ENCODE peak calls at places on chromosome 5, in eight cellular contexts. Q is pancreas, R is left lung, I is left ventricle myocardium inferior, L is Caco-2, A is suprapubic skin, B is neural progenitor cell, Y is RWPE2. F is an unnamed sample. For H3K4me1 and H3K36me3, the result is how much of the 10 kb centered on the place peaks cover.

GRCh38 chr5:93062548-93062947 is 518.5 kb downstream of the NR2F1-AS1 start:
- DNase-seq in Y (no peak), B (no peak), R (no peak), Q (no peak), A (no peak), I (no peak), L (peak), F (no peak)

GRCh38 chr5:40355842-40356241 is 323.9 kb upstream of the PTGER4 start:
- DNase-seq in R (no peak), B (no peak), Y (no peak), L (no peak), I (no peak), Q (no peak), A (no peak), F (no peak)

GRCh38 chr5:122323132-122323548 is 11.1 kb downstream of the SNCAIP start:
- DNase-seq in R (no peak), L (no peak), Y (no peak), Q (no peak), B (no peak), I (no peak), A (no peak), F (no peak)

GRCh38 chr5:133801955-133802751 is 166.3 kb downstream of the C5orf15 start:
- DNase-seq in R (no peak), Y (no peak), A (no peak), Q (no peak), L (no peak), B (no peak), I (peak), F (no peak)

GRCh38 chr5:148620696-148621095 is 33.6 kb downstream of the HTR4 start:
- DNase-seq in Y (no peak), R (no peak), A (no peak), I (no peak), B (no peak), Q (no peak), L (no peak), F (peak)

GRCh38 chr5:59833448-59833847 is 60.1 kb downstream of the PDE4D start:
- DNase-seq in Y (no peak), R (no peak), A (no peak), B (no peak), L (no peak), I (no peak), Q (no peak), F (no peak)

GRCh38 chr5:119270121-119270565 is 85.7 kb upstream of the TNFAIP8 start:
- DNase-seq in B (no peak), Y (no peak), L (no peak), Q (no peak), R (no peak), I (no peak), A (no peak), F (no peak)

GRCh38 chr5:112350626-112351025 is 68.5 kb downstream of the EPB41L4A start:
- DNase-seq in I (no peak), L (no peak), Y (no peak), B (no peak), A (no peak), Q (no peak), R (no peak), F (no peak)

GRCh38 chr5:58294598-58295298 is 165.1 kb downstream of the PLK2 start:
- DNase-seq in I (no peak), R (no peak), Y (no peak), L (no peak), B (no peak), A (no peak), Q (no peak), F (no peak)

GRCh38 chr5:96175090-96175489 is 213.4 kb upstream of the ELL2 start:
- DNase-seq in R (no peak), B (no peak), Y (no peak), I (no peak), L (no peak), Q (no peak), A (no peak), F (no peak)
- TF ChIP-seq CTCF in R (peak), B (peak), Y (peak), I (no peak), L (peak), Q (no peak), A (peak), F (peak)

DNA sequence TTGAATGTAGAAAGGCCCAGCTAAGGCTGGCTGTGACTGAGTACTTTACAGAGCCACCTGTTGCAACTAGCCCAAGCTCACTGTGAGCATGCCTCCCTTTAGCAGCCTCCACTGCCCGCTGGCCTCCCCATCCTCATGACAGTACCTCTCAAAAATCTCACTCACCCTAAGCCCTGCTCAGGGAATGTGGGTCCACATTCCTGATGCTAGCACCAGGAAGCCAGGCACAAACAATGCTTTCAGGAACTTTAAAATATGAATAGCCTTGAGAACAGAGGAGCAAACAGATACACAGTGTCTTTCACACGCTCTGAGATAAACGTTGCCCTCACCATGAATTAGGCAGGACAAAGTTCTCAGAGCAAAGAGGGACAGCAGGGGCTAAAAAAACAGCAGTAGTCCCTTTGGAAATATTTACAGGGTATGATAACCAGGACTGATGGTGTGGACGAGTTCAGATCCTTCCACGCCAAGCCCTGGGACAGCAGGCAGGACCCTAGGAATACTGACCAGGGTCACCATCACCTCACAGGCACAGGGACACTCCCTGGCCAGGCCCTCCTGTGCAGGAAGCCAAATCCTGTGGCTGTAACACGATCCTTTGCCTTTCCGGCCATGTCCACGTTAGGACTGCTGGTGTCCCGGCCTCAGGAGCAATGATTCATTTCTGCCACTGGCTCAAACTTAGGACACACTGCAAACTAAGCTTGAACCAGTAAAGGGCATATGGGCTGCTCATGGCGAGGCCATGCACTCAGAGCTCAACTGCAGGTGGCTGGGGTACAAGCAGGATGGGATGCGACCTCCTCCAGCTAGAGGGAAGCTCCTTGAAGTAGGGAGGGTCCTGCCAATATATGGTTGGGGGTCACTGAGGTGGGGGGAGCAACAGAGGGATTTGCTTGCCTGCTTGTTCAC is 9.6 kb downstream of the ACSL6 start:
- DNase-seq in Y (no peak), L (peak), B (peak), I (no peak), Q (peak), A (no peak), R (no peak), F (no peak)
- H3K4me1 ChIP-seq in Y (under half), L (under half), B (under half), I (under half), Q (under half), A (under half), R (under half), F (under half)

GRCh38 chr5:151138114-151138513 is 19.5 kb downstream of the ANXA6 start:
- DNase-seq in I (no peak), L (no peak), R (no peak), A (no peak), Y (no peak), B (no peak), Q (no peak), F (no peak)
- H3K36me3 ChIP-seq in I (half or more), L (under half), R (under half), A (half or more), Y (half or more), B (under half), Q (under half), F (half or more)

DNA sequence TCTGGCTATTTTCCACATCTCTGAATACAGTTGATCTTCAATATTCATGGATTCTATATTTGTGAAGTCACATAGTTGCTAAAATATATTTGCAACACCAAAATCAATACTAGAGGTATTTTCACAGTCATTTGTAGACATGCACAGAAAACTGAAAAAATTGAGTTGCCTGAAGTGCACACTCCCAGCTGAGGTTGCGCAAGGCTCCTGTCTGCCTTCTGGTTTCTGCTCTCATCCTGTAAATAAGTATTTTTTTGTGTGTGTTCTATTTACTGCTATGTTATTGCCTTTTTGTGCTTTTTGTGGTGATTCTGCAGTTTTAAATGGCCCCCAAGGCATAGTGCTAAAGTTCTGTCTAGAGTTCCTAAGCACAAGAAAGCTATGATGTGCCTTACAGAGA is 371.1 kb upstream of the GRAMD2B start:
- DNase-seq in A (no peak), I (no peak), Y (no peak), L (no peak), B (no peak), Q (no peak), R (no peak), F (no peak)
- TF ChIP-seq CTCF in A (no peak), I (no peak), Y (no peak), L (no peak), B (no peak), Q (no peak), R (no peak), F (no peak)

DNA sequence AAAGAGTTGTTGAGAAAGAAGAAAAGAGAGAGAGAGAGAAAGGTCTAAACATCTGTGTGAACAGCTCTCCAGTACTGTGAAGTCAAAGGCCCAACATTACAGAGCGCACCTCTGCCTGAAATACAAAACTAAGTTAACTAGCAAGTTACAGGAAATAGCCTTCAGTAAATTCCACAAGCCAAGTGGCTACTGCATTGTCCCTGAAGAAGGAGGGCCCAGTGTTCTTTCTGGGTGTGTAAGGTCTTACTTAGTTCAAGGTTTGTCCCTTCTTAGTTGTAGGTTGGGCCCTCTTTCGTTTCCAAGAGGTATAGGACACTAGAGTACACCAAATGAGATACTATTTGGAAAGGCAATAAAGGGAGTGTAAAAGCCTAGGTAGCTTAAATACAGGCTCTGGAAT is 104.4 kb downstream of the THBS4 start:
- DNase-seq in B (no peak), A (no peak), Y (no peak), Q (no peak), I (no peak), R (no peak), L (no peak), F (no peak)
- H3K4me1 ChIP-seq in B (under half), A (under half), Y (under half), Q (under half), I (under half), R (half or more), L (under half), F (half or more)

GRCh38 chr5:96733771-96734498 is 71.8 kb downstream of the CAST start:
- DNase-seq in B (no peak), L (peak), R (no peak), A (no peak), I (no peak), Y (peak), Q (no peak), F (no peak)

GRCh38 chr5:96736937-96737336 is 70.8 kb downstream of the ERAP1 start:
- DNase-seq in Q (no peak), I (no peak), R (no peak), Y (no peak), A (no peak), L (no peak), B (no peak), F (no peak)

GRCh38 chr5:96729156-96729555 is 67.0 kb downstream of the CAST start:
- DNase-seq in L (no peak), Y (no peak), I (no peak), B (no peak), Q (no peak), A (no peak), R (no peak), F (no peak)

GRCh38 chr5:96734871-96735325 is 72.7 kb downstream of the CAST start:
- DNase-seq in R (no peak), Y (no peak), I (no peak), L (no peak), A (no peak), Q (no peak), B (no peak), F (no peak)
- H3K36me3 ChIP-seq in R (under half), Y (half or more), I (half or more), L (under half), A (half or more), Q (under half), B (under half), F (under half)

GRCh38 chr5:37494756-37495155 is 115.6 kb downstream of the WDR70 start:
- DNase-seq in B (no peak), A (no peak), Y (no peak), L (no peak), R (no peak), Q (no peak), I (no peak), F (no peak)

GRCh38 chr5:37495668-37496067 is 116.5 kb downstream of the WDR70 start:
- DNase-seq in L (no peak), A (no peak), R (no peak), Y (no peak), B (no peak), Q (no peak), I (no peak), F (no peak)

GRCh38 chr5:37495210-37495609 is 116.1 kb downstream of the WDR70 start:
- DNase-seq in L (no peak), R (no peak), Q (no peak), Y (no peak), A (no peak), B (no peak), I (no peak), F (no peak)

GRCh38 chr5:37492778-37493555 is 113.8 kb downstream of the WDR70 start:
- DNase-seq in R (no peak), L (no peak), Y (no peak), Q (no peak), I (no peak), A (no peak), B (no peak), F (no peak)

DNA sequence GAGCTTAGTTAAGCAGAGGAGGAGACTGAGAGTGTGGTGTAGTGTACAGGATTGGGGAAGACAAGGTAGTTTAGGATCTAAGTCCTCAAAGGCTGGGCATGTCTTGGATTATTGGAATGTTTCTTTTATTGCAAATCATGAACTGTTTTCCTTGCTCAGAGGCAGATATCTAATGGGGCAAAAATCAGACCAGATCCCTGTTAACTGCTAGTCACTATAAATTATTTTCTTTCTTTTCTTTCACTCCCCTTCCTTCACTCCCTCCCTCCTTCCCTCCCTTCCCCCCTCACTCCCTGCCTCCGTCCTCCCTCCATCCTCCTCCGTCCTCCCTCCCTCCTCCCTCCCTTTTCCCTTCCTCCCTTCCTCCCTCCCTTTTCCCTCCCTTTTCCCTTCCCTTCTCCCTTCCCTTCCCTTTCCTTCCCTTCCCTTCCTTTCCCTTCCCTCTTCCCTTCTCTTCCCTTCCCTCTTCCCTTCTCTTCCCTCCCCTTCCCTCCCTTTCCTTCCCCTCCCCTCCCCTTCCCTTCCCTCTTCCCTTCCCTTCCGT is 117.9 kb downstream of the WDR70 start:
- DNase-seq in A (no peak), Q (no peak), Y (no peak), B (no peak), R (no peak), L (no peak), I (no peak), F (no peak)
- TF ChIP-seq CTCF in A (no peak), Q (no peak), Y (no peak), B (no peak), R (no peak), L (no peak), I (no peak), F (no peak)

DNA sequence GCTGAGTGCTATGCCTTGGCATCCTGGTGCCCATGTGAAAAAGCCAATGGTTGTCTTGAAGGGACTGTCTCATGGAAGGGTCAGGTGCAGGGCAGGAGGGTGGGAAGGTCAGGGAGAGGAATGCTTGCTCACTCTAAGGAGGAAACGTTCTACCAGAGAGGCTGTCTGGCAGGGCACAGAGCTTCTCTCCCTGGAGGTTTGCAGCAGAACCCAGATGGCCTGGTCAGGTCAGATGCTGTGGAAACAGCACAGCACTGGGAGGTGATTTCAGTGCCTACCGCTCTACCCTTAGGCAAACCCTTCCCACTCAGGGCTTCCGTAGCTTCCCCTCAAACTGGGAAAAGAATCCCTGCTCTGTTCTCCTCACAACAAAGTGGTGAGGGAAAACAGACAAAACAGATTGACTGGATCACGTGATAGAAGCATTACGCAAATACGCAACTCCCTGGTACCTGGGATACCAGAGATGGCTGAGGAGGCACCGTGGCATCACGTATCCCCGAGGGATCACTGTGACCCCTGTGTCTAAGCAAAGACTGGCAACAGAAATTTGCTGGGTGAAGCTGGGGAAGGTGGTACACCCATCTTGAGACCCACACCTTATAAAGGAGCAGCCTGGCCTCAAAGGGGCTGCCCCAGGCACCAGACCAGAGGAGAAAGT is 3.9 kb upstream of the MGAT1 start:
- DNase-seq in I (no peak), B (no peak), Y (peak), A (peak), R (no peak), Q (no peak), L (no peak), F (no peak)
- H3K4me1 ChIP-seq in I (half or more), B (under half), Y (under half), A (half or more), R (half or more), Q (under half), L (under half), F (half or more)

GRCh38 chr5:14505310-14506140 is 76.1 kb upstream of the OTULINL start:
- DNase-seq in L (no peak), I (no peak), Y (no peak), R (no peak), B (peak), Q (no peak), A (no peak), F (no peak)

GRCh38 chr5:14509556-14509955 is 72.0 kb upstream of the OTULINL start:
- DNase-seq in Q (no peak), Y (no peak), A (no peak), I (no peak), L (no peak), R (no peak), B (no peak), F (no peak)

GRCh38 chr5:14508046-14508445 is 73.5 kb upstream of the OTULINL start:
- DNase-seq in A (no peak), Q (no peak), I (no peak), R (no peak), L (no peak), Y (no peak), B (no peak), F (no peak)

GRCh38 chr5:14506661-14507060 is 74.9 kb upstream of the OTULINL start:
- DNase-seq in A (no peak), R (no peak), Y (no peak), L (no peak), Q (no peak), B (no peak), I (no peak), F (no peak)

GRCh38 chr5:14507156-14507941 is 74.2 kb upstream of the OTULINL start:
- DNase-seq in B (no peak), A (no peak), R (no peak), L (no peak), Y (no peak), Q (no peak), I (no peak), F (no peak)
- H3K36me3 ChIP-seq in B (under half), A (half or more), R (under half), L (under half), Y (under half), Q (under half), I (half or more), F (under half)

DNA sequence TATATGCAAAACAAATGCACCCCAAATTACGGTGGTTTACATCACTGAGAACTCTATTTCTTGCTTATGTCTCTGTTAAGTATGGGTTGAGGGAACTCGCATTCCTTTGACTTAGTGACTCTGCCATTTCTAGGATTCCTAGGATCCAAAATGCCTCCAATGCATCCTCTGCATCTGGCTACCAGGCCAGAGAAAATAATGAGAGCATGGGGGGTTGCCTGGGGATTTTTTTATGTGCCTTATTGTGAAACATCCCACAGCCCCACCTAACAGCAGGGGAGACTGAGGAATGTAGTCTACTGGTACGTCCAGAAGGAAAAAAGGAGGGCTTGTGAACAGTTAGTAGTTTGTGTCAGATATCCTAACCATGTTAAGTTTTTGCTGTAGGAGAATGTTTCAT is 466.0 kb upstream of the ARRDC3 start:
- DNase-seq in R (no peak), Y (no peak), B (peak), Q (no peak), I (no peak), L (no peak), A (no peak), F (no peak)
- TF ChIP-seq CTCF in R (no peak), Y (no peak), B (no peak), Q (no peak), I (no peak), L (no peak), A (no peak), F (no peak)